ENCODE peak calls at places on chromosomes 2 and 18, in four cellular contexts. R is stimulated activated CD8-positive, alpha-beta memory T cell treated with anti-CD3 and anti-CD28 coated beads, Interleukin-7, amount 100 ng/mL, for 4 hours; W is central memory CD4-positive, alpha-beta T cell; O is COR-L47. T is an unnamed sample.

GRCh38 chr18:62857278-62857976 is 142.1 kb downstream of the PHLPP1 start:
- DNase-seq in W (no peak), O (no peak), R (no peak), T (no peak)

GRCh38 chr2:126527836-126528490 is 128.0 kb upstream of the GYPC start:
- DNase-seq in O (peak), R (peak), W (peak), T (peak)

GRCh38 chr18:68152770-68153169 is 562.1 kb downstream of the TMX3 start:
- DNase-seq in W (no peak), O (peak), R (no peak), T (no peak)

GRCh38 chr2:238255146-238255545 is 15.3 kb upstream of the HES6 start:
- DNase-seq in O (no peak), W (no peak), R (no peak), T (no peak)

GRCh38 chr2:37570773-37571570 is 100.5 kb downstream of the CDC42EP3 start:
- DNase-seq in W (no peak), O (no peak), R (no peak), T (peak)

GRCh38 chr18:50902797-50903196 is 23.9 kb downstream of the ME2 start:
- DNase-seq in W (no peak), R (no peak), O (peak), T (no peak)

GRCh38 chr2:138814123-138814883 is 34.1 kb upstream of the NXPH2 start:
- DNase-seq in R (no peak), O (peak), W (no peak), T (no peak)

GRCh38 chr18:67735506-67735905 is 219.0 kb upstream of the DSEL start:
- DNase-seq in R (no peak), O (no peak), W (no peak), T (no peak)

GRCh38 chr2:159441182-159441581 is 154.7 kb upstream of the WDSUB1 start:
- DNase-seq in R (no peak), W (no peak), O (no peak), T (no peak)